ENCODE peak calls at places on chromosomes 6 and 20, in seven cellular contexts. T, N, S, V, D, A and Q are unnamed samples.

GRCh38 chr6:10369896-10370295 is 45.0 kb downstream of the TFAP2A start:
- DNase-seq in T (no peak), N (no peak), S (peak), V (no peak), D (no peak), A (no peak), Q (no peak)

GRCh38 chr20:63739129-63740069 is at the start of gene SLC2A4RG:
- DNase-seq in T (peak), N (peak), S (peak), V (peak), D (peak), A (peak), Q (peak)

GRCh38 chr20:44097521-44098255 is 89.3 kb downstream of the JPH2 start:
- DNase-seq in T (no peak), N (no peak), S (no peak), V (no peak), D (no peak), A (peak), Q (no peak)

GRCh38 chr6:149925974-149926777 is 3.3 kb upstream of the RAET1G start:
- DNase-seq in T (peak), N (peak), S (peak), V (peak), D (peak), A (peak), Q (peak)

GRCh38 chr6:48765352-48765961 is 654.5 kb upstream of the PTCHD4 start:
- DNase-seq in T (peak), N (no peak), S (peak), V (peak), D (peak), A (peak), Q (peak)

GRCh38 chr6:21005816-21006553 is 471.7 kb downstream of the CDKAL1 start:
- DNase-seq in T (no peak), N (no peak), S (peak), V (no peak), D (no peak), A (peak), Q (no peak)

GRCh38 chr6:154868143-154868594 is 126.9 kb upstream of the TIAM2 start:
- DNase-seq in T (peak), N (no peak), S (peak), V (peak), D (no peak), A (peak), Q (peak)

GRCh38 chr6:34484899-34485298 is 19.0 kb downstream of the PACSIN1 start:
- DNase-seq in T (peak), N (no peak), S (peak), V (no peak), D (no peak), A (no peak), Q (peak)

GRCh38 chr6:47536816-47537401 is 59.3 kb downstream of the CD2AP start:
- DNase-seq in T (no peak), N (no peak), S (no peak), V (no peak), D (no peak), A (no peak), Q (no peak)

GRCh38 chr6:21323577-21323976 is 270.0 kb upstream of the SOX4 start:
- DNase-seq in T (no peak), N (no peak), S (no peak), V (no peak), D (no peak), A (no peak), Q (no peak)

GRCh38 chr6:71460933-71461332 is 172.3 kb downstream of the OGFRL1 start:
- DNase-seq in T (no peak), N (no peak), S (no peak), V (no peak), D (no peak), A (no peak), Q (peak)

GRCh38 chr6:130020106-130020851 is 1.9 kb downstream of the L3MBTL3 start:
- DNase-seq in T (peak), N (peak), S (peak), V (no peak), D (peak), A (peak), Q (no peak)

GRCh38 chr6:158002951-158003853 is 21.5 kb downstream of the SYNJ2 start:
- DNase-seq in T (no peak), N (peak), S (peak), V (no peak), D (no peak), A (peak), Q (no peak)

GRCh38 chr6:5323979-5324378 is 62.7 kb downstream of the FARS2 start:
- DNase-seq in T (no peak), N (no peak), S (no peak), V (no peak), D (no peak), A (no peak), Q (no peak)

GRCh38 chr6:20606831-20607230 is 72.6 kb downstream of the CDKAL1 start:
- DNase-seq in T (no peak), N (no peak), S (no peak), V (peak), D (no peak), A (no peak), Q (no peak)

GRCh38 chr20:14677455-14677854 is 340.0 kb upstream of the FLRT3 start:
- DNase-seq in T (no peak), N (no peak), S (peak), V (no peak), D (no peak), A (no peak), Q (no peak)

GRCh38 chr6:106562001-106562400 is 67.3 kb downstream of the RTN4IP1 start:
- DNase-seq in T (no peak), N (no peak), S (no peak), V (no peak), D (no peak), A (peak), Q (no peak)

GRCh38 chr6:93040375-93040774 is 379.0 kb downstream of the EPHA7 start:
- DNase-seq in T (no peak), N (no peak), S (no peak), V (no peak), D (no peak), A (peak), Q (no peak)

GRCh38 chr6:42239736-42240375 is 22.2 kb upstream of the MRPS10 start:
- DNase-seq in T (no peak), N (no peak), S (no peak), V (no peak), D (no peak), A (peak), Q (no peak)

GRCh38 chr6:6512711-6513110 is 75.8 kb upstream of the LY86 start:
- DNase-seq in T (no peak), N (no peak), S (no peak), V (no peak), D (no peak), A (no peak), Q (no peak)

GRCh38 chr6:53959717-53960116 is 151.5 kb upstream of the MLIP start:
- DNase-seq in T (no peak), N (no peak), S (no peak), V (no peak), D (no peak), A (no peak), Q (no peak)

GRCh38 chr6:37547564-37548061 is 47.9 kb upstream of the CCDC167 start:
- DNase-seq in T (no peak), N (no peak), S (peak), V (no peak), D (peak), A (peak), Q (no peak)

DNA sequence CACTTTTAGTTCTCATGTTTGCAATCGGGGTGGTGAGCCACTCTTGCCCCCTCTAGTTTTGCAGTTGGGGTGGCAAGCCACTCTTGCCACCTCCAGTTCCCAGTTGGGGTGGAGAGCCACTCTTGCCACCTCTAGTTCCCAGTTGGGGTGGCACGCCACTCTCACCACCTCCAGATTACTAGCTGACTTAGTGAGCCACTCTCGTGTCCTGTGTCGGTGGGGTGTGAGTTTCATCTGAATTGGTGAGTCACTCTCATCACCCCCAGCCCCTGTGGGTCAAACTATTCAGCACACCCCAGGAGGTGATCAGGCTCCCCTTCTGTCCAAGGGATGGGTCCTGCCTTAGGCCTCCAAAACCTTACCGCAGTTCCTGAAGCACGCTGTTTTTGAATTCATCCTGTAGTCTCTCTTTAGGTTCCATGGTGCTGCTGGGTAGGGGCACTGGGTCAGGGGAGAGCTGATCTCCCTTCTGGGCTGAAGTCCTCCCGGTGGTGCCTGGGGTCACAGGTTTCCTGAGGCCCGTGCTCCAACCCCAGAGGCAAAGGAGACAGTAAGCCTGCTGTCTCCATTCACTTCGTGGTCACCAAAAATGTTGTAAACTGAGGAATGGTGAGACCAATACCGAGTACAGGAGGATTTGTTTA is 224.2 kb upstream of the SYNCRIP start:
- DNase-seq in T (no peak), N (no peak), S (no peak), V (no peak), D (peak), A (no peak), Q (no peak)
- H3K4me3 ChIP-seq in T (no peak), N (no peak), S (no peak), V (no peak), D (peak), A (no peak), Q (no peak)

GRCh38 chr20:36645353-36645752 is 643 bp downstream of the SLA2 start:
- DNase-seq in T (no peak), N (no peak), S (no peak), V (no peak), D (no peak), A (no peak), Q (no peak)
- H3K4me3 ChIP-seq in T (no peak), N (peak), S (no peak), V (no peak), D (no peak), A (no peak), Q (no peak)

GRCh38 chr6:3052481-3053230 is 15.6 kb upstream of the RIPK1 start:
- DNase-seq in T (no peak), N (no peak), S (no peak), V (no peak), D (no peak), A (no peak), Q (no peak)
- H3K4me3 ChIP-seq in T (peak), N (peak), S (no peak), V (peak), D (no peak), A (no peak), Q (no peak)

GRCh38 chr6:143691900-143692572 is 14.3 kb downstream of the PHACTR2 start:
- DNase-seq in T (no peak), N (no peak), S (no peak), V (no peak), D (no peak), A (no peak), Q (no peak)

GRCh38 chr6:143687604-143688003 is 9.8 kb downstream of the PHACTR2 start:
- DNase-seq in T (no peak), N (no peak), S (no peak), V (no peak), D (no peak), A (no peak), Q (no peak)

GRCh38 chr6:143691155-143691554 is 13.4 kb downstream of the PHACTR2 start:
- DNase-seq in T (no peak), N (no peak), S (no peak), V (no peak), D (no peak), A (no peak), Q (no peak)

GRCh38 chr6:143688681-143689080 is 10.9 kb downstream of the PHACTR2 start:
- DNase-seq in T (no peak), N (no peak), S (no peak), V (no peak), D (no peak), A (no peak), Q (no peak)

GRCh38 chr6:143689852-143690251 is 12.1 kb downstream of the PHACTR2 start:
- DNase-seq in T (no peak), N (no peak), S (no peak), V (no peak), D (no peak), A (no peak), Q (no peak)
- H3K4me3 ChIP-seq in T (no peak), N (no peak), S (no peak), V (no peak), D (no peak), A (no peak), Q (no peak)